ENCODE peak calls at places on chromosomes 2 and 18, in eight cellular contexts. K is endothelial cell; N is neuronal stem cell; R is effector CD4-positive, alpha-beta T cell; H is AML-193; G is CD4-positive, alpha-beta T cell; U is astrocyte of the spinal cord; I is activated T-cell treated with anti-CD3 and anti-CD28 coated beads for 1 hour. E is an unnamed sample.

GRCh38 chr2:111116016-111116746 is 4.5 kb upstream of the BCL2L11 start:
- DNase-seq in K (no peak), N (no peak), R (no peak), H (no peak), G (no peak), U (no peak), I (no peak), E (no peak)

GRCh38 chr2:43034921-43035320 is 191.5 kb downstream of the ZFP36L2 start:
- DNase-seq in K (no peak), N (no peak), R (no peak), H (no peak), G (no peak), U (no peak), I (no peak), E (no peak)

GRCh38 chr18:69853061-69853460 is 94.6 kb downstream of the CD226 start:
- DNase-seq in K (no peak), N (no peak), R (no peak), H (no peak), G (no peak), U (no peak), I (no peak), E (no peak)

GRCh38 chr2:18630941-18631340 is 41.6 kb upstream of the NT5C1B start:
- DNase-seq in K (no peak), N (no peak), R (no peak), H (no peak), G (no peak), U (no peak), I (no peak), E (no peak)

GRCh38 chr2:150598383-150598782 is 110.9 kb upstream of the RND3 start:
- DNase-seq in K (no peak), N (no peak), R (no peak), H (no peak), G (no peak), U (peak), I (no peak), E (no peak)

GRCh38 chr2:236571161-236571560 is 1.5 kb downstream of the ACKR3 start:
- DNase-seq in K (no peak), N (no peak), R (no peak), H (no peak), G (no peak), U (no peak), I (no peak), E (no peak)

GRCh38 chr2:23673830-23674679 is 252.9 kb downstream of the ATAD2B start:
- DNase-seq in K (peak), N (peak), R (no peak), H (no peak), G (no peak), U (peak), I (no peak), E (peak)

GRCh38 chr2:66987747-66988146 is 409.4 kb upstream of the ETAA1 start:
- DNase-seq in K (no peak), N (no peak), R (no peak), H (no peak), G (no peak), U (no peak), I (no peak), E (no peak)

GRCh38 chr2:43333096-43333655 is 106.8 kb upstream of the ZFP36L2 start:
- DNase-seq in K (no peak), N (no peak), R (no peak), H (no peak), G (no peak), U (no peak), I (no peak), E (no peak)

GRCh38 chr2:239566995-239567580 is 166.3 kb upstream of the HDAC4 start:
- DNase-seq in K (no peak), N (no peak), R (no peak), H (no peak), G (no peak), U (no peak), I (no peak), E (no peak)

GRCh38 chr2:102025583-102026267 is 34.0 kb downstream of the IL1R2 start:
- DNase-seq in K (no peak), N (no peak), R (no peak), H (no peak), G (no peak), U (no peak), I (no peak), E (no peak)

GRCh38 chr18:80246656-80247402 is 485 bp downstream of the PARD6G start:
- DNase-seq in K (peak), N (peak), R (no peak), H (no peak), G (no peak), U (no peak), I (no peak), E (no peak)

GRCh38 chr2:210169871-210170441 is 1.3 kb downstream of the KANSL1L start:
- DNase-seq in K (no peak), N (no peak), R (no peak), H (peak), G (no peak), U (peak), I (no peak), E (peak)

GRCh38 chr2:98731709-98732349 is 897 bp upstream of the MGAT4A start:
- DNase-seq in K (no peak), N (peak), R (no peak), H (peak), G (no peak), U (no peak), I (no peak), E (no peak)

GRCh38 chr2:71950256-71951066 is 197.2 kb downstream of the CYP26B1 start:
- DNase-seq in K (no peak), N (no peak), R (no peak), H (peak), G (no peak), U (no peak), I (no peak), E (no peak)

GRCh38 chr18:70172225-70172624 is 33.3 kb downstream of the RTTN start:
- DNase-seq in K (no peak), N (no peak), R (no peak), H (no peak), G (no peak), U (peak), I (no peak), E (no peak)

GRCh38 chr18:8515142-8515865 is 93.9 kb upstream of the RAB12 start:
- DNase-seq in K (no peak), N (no peak), R (no peak), H (no peak), G (no peak), U (no peak), I (no peak), E (no peak)

GRCh38 chr18:6509417-6510198 is 94.9 kb upstream of the L3MBTL4 start:
- DNase-seq in K (no peak), N (no peak), R (no peak), H (no peak), G (no peak), U (peak), I (no peak), E (peak)

GRCh38 chr18:25998461-25998860 is 92.0 kb downstream of the SS18 start:
- DNase-seq in K (no peak), N (no peak), R (no peak), H (no peak), G (no peak), U (no peak), I (no peak), E (no peak)

GRCh38 chr2:42052702-42053481 is 5.1 kb downstream of the PKDCC start:
- DNase-seq in K (no peak), N (no peak), R (no peak), H (no peak), G (no peak), U (peak), I (no peak), E (no peak)

GRCh38 chr2:69946351-69947077 is 14.9 kb downstream of the ASPRV1 start:
- DNase-seq in K (no peak), N (no peak), R (peak), H (peak), G (peak), U (peak), I (peak), E (no peak)

GRCh38 chr2:73414651-73415050 is 29.0 kb downstream of the ALMS1 start:
- DNase-seq in K (no peak), N (no peak), R (no peak), H (no peak), G (no peak), U (peak), I (no peak), E (no peak)

GRCh38 chr2:100954044-100954420 is 48.1 kb upstream of the RPL31 start:
- DNase-seq in K (no peak), N (no peak), R (no peak), H (no peak), G (no peak), U (no peak), I (no peak), E (no peak)

GRCh38 chr2:209351636-209352035 is 72.2 kb upstream of the MAP2 start:
- DNase-seq in K (no peak), N (no peak), R (no peak), H (no peak), G (no peak), U (no peak), I (no peak), E (no peak)

GRCh38 chr2:111689899-111690298 is 194.1 kb downstream of the ANAPC1 start:
- DNase-seq in K (no peak), N (no peak), R (no peak), H (no peak), G (no peak), U (no peak), I (no peak), E (no peak)

GRCh38 chr18:23859466-23860352 is 154.8 kb upstream of the TTC39C start:
- DNase-seq in K (no peak), N (no peak), R (no peak), H (no peak), G (no peak), U (no peak), I (no peak), E (no peak)

GRCh38 chr2:190451561-190452176 is 43.5 kb downstream of the MFSD6 start:
- DNase-seq in K (no peak), N (no peak), R (no peak), H (no peak), G (no peak), U (peak), I (no peak), E (no peak)

GRCh38 chr2:130824492-130825061 is 12.1 kb upstream of the ARHGEF4 start:
- DNase-seq in K (no peak), N (no peak), R (peak), H (no peak), G (peak), U (peak), I (peak), E (peak)

GRCh38 chr2:226478121-226478809 is 321.4 kb downstream of the IRS1 start:
- DNase-seq in K (no peak), N (peak), R (no peak), H (no peak), G (no peak), U (peak), I (no peak), E (no peak)

E was measured in RPMI8226.